ENCODE peak calls at places on chromosomes 13 and 19, in nine cellular contexts. Z is activated naive CD8-positive, alpha-beta T cell treated with anti-CD3 and anti-CD28 coated beads, Interleukin-2, amount 50 U/mL, for 24 hours; W is HTR-8/SVneo; P is HCEC 1CT; E is transverse colon; H is NCI-H2081; C is pancreas; X is left cardiac atrium; J is cardiac fibroblast. L is an unnamed sample.

GRCh38 chr19:6100284-6100915 is 9.9 kb downstream of the RFX2 start:
- DNase-seq in Z (peak), J (no peak), X (no peak), W (no peak), C (no peak), P (no peak), E (no peak), H (no peak), L (no peak)

GRCh38 chr19:8468761-8469458 is 24.1 kb downstream of the HNRNPM start:
- DNase-seq in H (no peak), C (no peak), P (no peak), X (no peak), J (no peak), W (no peak), E (no peak), Z (no peak), L (no peak)

GRCh38 chr13:20198781-20199180 is 6.0 kb upstream of the GJB2 start:
- DNase-seq in C (no peak), J (no peak), X (no peak), E (no peak), Z (no peak), H (no peak), P (peak), W (no peak), L (no peak)

GRCh38 chr19:18741566-18742121 is 49.5 kb downstream of the COMP start:
- DNase-seq in E (peak), J (no peak), C (peak), H (peak), W (no peak), P (no peak), X (peak), Z (no peak), L (no peak)

GRCh38 chr19:426725-427445 is 17.9 kb upstream of the C2CD4C start:
- DNase-seq in X (peak), C (no peak), W (no peak), Z (no peak), E (no peak), H (no peak), P (no peak), J (no peak), L (no peak)

GRCh38 chr19:18487576-18488402 is 34.1 kb downstream of the ELL start:
- DNase-seq in W (no peak), P (no peak), J (no peak), C (no peak), Z (no peak), E (no peak), H (no peak), X (no peak), L (no peak)

GRCh38 chr13:103351035-103351828 is 285.0 kb upstream of the SLC10A2 start:
- DNase-seq in C (peak), H (no peak), W (peak), X (peak), J (peak), P (no peak), E (peak), Z (no peak), L (no peak)

GRCh38 chr13:41746259-41746658 is 214.7 kb downstream of the VWA8 start:
- DNase-seq in E (no peak), P (peak), H (no peak), W (peak), Z (no peak), C (no peak), X (no peak), J (peak), L (peak)

GRCh38 chr13:109140777-109141354 is 511.5 kb downstream of the MYO16 start:
- DNase-seq in W (no peak), J (no peak), H (no peak), C (no peak), X (no peak), E (no peak), Z (no peak), P (no peak), L (no peak)

GRCh38 chr13:100533588-100534041 is 55.0 kb downstream of the GGACT start:
- DNase-seq in W (no peak), X (no peak), P (no peak), H (peak), E (no peak), J (no peak), Z (no peak), C (peak), L (no peak)

L was measured in HS-27A.